ENCODE peak calls at places on chromosomes 12 and 14, in seven cellular contexts. One of them, this sample, is unnamed.
A peak's percentile ranks its signal among the peaks of the same experiment; 100 is the strongest.

GRCh38 chr12:113875681-113876080 is 90.4 kb downstream of the RBM19 start:
- DNase-seq in skeletal muscle cell: peak; percentile 21
- DNase-seq in choroid plexus epithelial cell: peak; percentile 58
- DNase-seq in OCI-LY7: no peak
- DNase-seq in neural progenitor cell: no peak
- DNase-seq in psoas muscle: no peak
- DNase-seq in endodermal cell: no peak
- DNase-seq in this sample: no peak

GRCh38 chr12:11437966-11438365 is 42.6 kb upstream of the PRB2 start:
- DNase-seq in skeletal muscle cell: no peak
- DNase-seq in choroid plexus epithelial cell: no peak
- DNase-seq in OCI-LY7: no peak
- DNase-seq in neural progenitor cell: no peak
- DNase-seq in psoas muscle: no peak
- DNase-seq in endodermal cell: no peak
- DNase-seq in this sample: no peak

GRCh38 chr14:23351681-23352505 is 794 bp downstream of the SLC22A17 start:
- DNase-seq in skeletal muscle cell: no peak
- DNase-seq in choroid plexus epithelial cell: no peak
- DNase-seq in OCI-LY7: no peak
- DNase-seq in neural progenitor cell: peak; percentile 74
- DNase-seq in psoas muscle: no peak
- DNase-seq in endodermal cell: peak; percentile 76
- DNase-seq in this sample: no peak

GRCh38 chr12:51827925-51828818 is 20.3 kb downstream of the FIGNL2 start:
- DNase-seq in skeletal muscle cell: no peak
- DNase-seq in choroid plexus epithelial cell: peak; percentile 31
- DNase-seq in OCI-LY7: no peak
- DNase-seq in neural progenitor cell: no peak
- DNase-seq in psoas muscle: no peak
- DNase-seq in endodermal cell: no peak
- DNase-seq in this sample: no peak

GRCh38 chr12:51953925-51954324 is 2.4 kb downstream of the ACVR1B start:
- DNase-seq in skeletal muscle cell: no peak
- DNase-seq in choroid plexus epithelial cell: no peak
- DNase-seq in OCI-LY7: no peak
- DNase-seq in neural progenitor cell: no peak
- DNase-seq in psoas muscle: no peak
- DNase-seq in endodermal cell: peak; percentile 36
- DNase-seq in this sample: no peak

GRCh38 chr12:110995016-110995415 is 74.6 kb upstream of the MYL2 start:
- DNase-seq in skeletal muscle cell: no peak
- DNase-seq in choroid plexus epithelial cell: no peak
- DNase-seq in OCI-LY7: no peak
- DNase-seq in neural progenitor cell: no peak
- DNase-seq in psoas muscle: no peak
- DNase-seq in endodermal cell: no peak
- DNase-seq in this sample: no peak

GRCh38 chr12:64175254-64175945 is 46.7 kb downstream of the KICS2 start:
- DNase-seq in skeletal muscle cell: no peak
- DNase-seq in choroid plexus epithelial cell: peak; percentile 63
- DNase-seq in OCI-LY7: no peak
- DNase-seq in neural progenitor cell: peak; percentile 39
- DNase-seq in psoas muscle: no peak
- DNase-seq in endodermal cell: no peak
- DNase-seq in this sample: no peak

GRCh38 chr12:120719496-120720233 is 6.0 kb upstream of the ACADS start:
- DNase-seq in skeletal muscle cell: no peak
- DNase-seq in choroid plexus epithelial cell: no peak
- DNase-seq in OCI-LY7: no peak
- DNase-seq in neural progenitor cell: no peak
- DNase-seq in psoas muscle: peak; percentile 27
- DNase-seq in endodermal cell: no peak
- DNase-seq in this sample: no peak

GRCh38 chr12:17110316-17110715 is 504.4 kb upstream of the LMO3 start:
- DNase-seq in skeletal muscle cell: no peak
- DNase-seq in choroid plexus epithelial cell: no peak
- DNase-seq in OCI-LY7: no peak
- DNase-seq in neural progenitor cell: no peak
- DNase-seq in psoas muscle: no peak
- DNase-seq in endodermal cell: no peak
- DNase-seq in this sample: no peak

GRCh38 chr12:99043319-99043914 is 398.3 kb downstream of the APAF1 start:
- DNase-seq in skeletal muscle cell: peak; percentile 1
- DNase-seq in choroid plexus epithelial cell: peak; percentile 81
- DNase-seq in OCI-LY7: peak; percentile 85
- DNase-seq in neural progenitor cell: peak; percentile 82
- DNase-seq in psoas muscle: peak; percentile 65
- DNase-seq in endodermal cell: peak; percentile 93
- DNase-seq in this sample: peak; percentile 50

GRCh38 chr12:111342376-111342775 is 26.5 kb downstream of the PHETA1 start:
- DNase-seq in skeletal muscle cell: no peak
- DNase-seq in choroid plexus epithelial cell: no peak
- DNase-seq in OCI-LY7: no peak
- DNase-seq in neural progenitor cell: no peak
- DNase-seq in psoas muscle: no peak
- DNase-seq in endodermal cell: no peak
- DNase-seq in this sample: no peak

GRCh38 chr12:25130741-25131188 is 64.2 kb downstream of the DNAI7 start:
- DNase-seq in skeletal muscle cell: no peak
- DNase-seq in choroid plexus epithelial cell: peak; percentile 72
- DNase-seq in OCI-LY7: peak; percentile 80
- DNase-seq in neural progenitor cell: peak; percentile 66
- DNase-seq in psoas muscle: no peak
- DNase-seq in endodermal cell: no peak
- DNase-seq in this sample: peak; percentile 57

GRCh38 chr12:94763461-94763860 is 113.1 kb upstream of the TMCC3 start:
- DNase-seq in skeletal muscle cell: no peak
- DNase-seq in choroid plexus epithelial cell: no peak
- DNase-seq in OCI-LY7: no peak
- DNase-seq in neural progenitor cell: no peak
- DNase-seq in psoas muscle: no peak
- DNase-seq in endodermal cell: no peak
- DNase-seq in this sample: no peak

GRCh38 chr12:104377507-104377812 is 73.9 kb downstream of the EID3 start:
- DNase-seq in skeletal muscle cell: no peak
- DNase-seq in choroid plexus epithelial cell: no peak
- DNase-seq in OCI-LY7: no peak
- DNase-seq in neural progenitor cell: no peak
- DNase-seq in psoas muscle: no peak
- DNase-seq in endodermal cell: no peak
- DNase-seq in this sample: no peak

GRCh38 chr14:51368721-51369163 is 128.7 kb downstream of the TMX1 start:
- DNase-seq in skeletal muscle cell: peak; percentile 91
- DNase-seq in choroid plexus epithelial cell: peak; percentile 96
- DNase-seq in OCI-LY7: no peak
- DNase-seq in neural progenitor cell: no peak
- DNase-seq in psoas muscle: no peak
- DNase-seq in endodermal cell: no peak
- DNase-seq in this sample: no peak

GRCh38 chr12:124869011-124869665 is 5.5 kb upstream of the SCARB1 start:
- DNase-seq in skeletal muscle cell: no peak
- DNase-seq in choroid plexus epithelial cell: peak; percentile 45
- DNase-seq in OCI-LY7: no peak
- DNase-seq in neural progenitor cell: peak; percentile 54
- DNase-seq in psoas muscle: no peak
- DNase-seq in endodermal cell: peak; percentile 91
- DNase-seq in this sample: no peak

GRCh38 chr14:33679461-33680225 is 271.2 kb downstream of the EGLN3 start:
- DNase-seq in skeletal muscle cell: peak; percentile 54
- DNase-seq in choroid plexus epithelial cell: peak; percentile 38
- DNase-seq in OCI-LY7: no peak
- DNase-seq in neural progenitor cell: no peak
- DNase-seq in psoas muscle: no peak
- DNase-seq in endodermal cell: no peak
- DNase-seq in this sample: peak; percentile 86

GRCh38 chr14:59199614-59200013 is 11.1 kb downstream of the DAAM1 start:
- DNase-seq in skeletal muscle cell: no peak
- DNase-seq in choroid plexus epithelial cell: peak; percentile 39
- DNase-seq in OCI-LY7: no peak
- DNase-seq in neural progenitor cell: no peak
- DNase-seq in psoas muscle: no peak
- DNase-seq in endodermal cell: no peak
- DNase-seq in this sample: no peak

GRCh38 chr12:106715582-106715981 is 58.9 kb upstream of the RIC8B start:
- DNase-seq in skeletal muscle cell: no peak
- DNase-seq in choroid plexus epithelial cell: no peak
- DNase-seq in OCI-LY7: no peak
- DNase-seq in neural progenitor cell: no peak
- DNase-seq in psoas muscle: no peak
- DNase-seq in endodermal cell: no peak
- DNase-seq in this sample: no peak

GRCh38 chr12:69935651-69936100 is 110.6 kb downstream of the MYRFL start:
- DNase-seq in skeletal muscle cell: no peak
- DNase-seq in choroid plexus epithelial cell: no peak
- DNase-seq in OCI-LY7: no peak
- DNase-seq in neural progenitor cell: no peak
- DNase-seq in psoas muscle: no peak
- DNase-seq in endodermal cell: peak; percentile 70
- DNase-seq in this sample: no peak

GRCh38 chr14:55350461-55350860 is 61.2 kb downstream of the ATG14 start:
- DNase-seq in skeletal muscle cell: no peak
- DNase-seq in choroid plexus epithelial cell: no peak
- DNase-seq in OCI-LY7: no peak
- DNase-seq in neural progenitor cell: no peak
- DNase-seq in psoas muscle: no peak
- DNase-seq in endodermal cell: no peak
- DNase-seq in this sample: no peak

GRCh38 chr14:49598479-49599301 is at the start of gene LRR1:
- DNase-seq in skeletal muscle cell: peak; percentile 59
- DNase-seq in choroid plexus epithelial cell: peak; percentile 88
- DNase-seq in OCI-LY7: peak; percentile 88
- DNase-seq in neural progenitor cell: peak; percentile 86
- DNase-seq in psoas muscle: peak; percentile 93
- DNase-seq in endodermal cell: peak; percentile 95
- DNase-seq in this sample: peak; percentile 54

GRCh38 chr14:105473033-105473676 is 1.5 kb upstream of the CRIP2 start:
- DNase-seq in skeletal muscle cell: no peak
- DNase-seq in choroid plexus epithelial cell: no peak
- DNase-seq in OCI-LY7: no peak
- DNase-seq in neural progenitor cell: no peak
- DNase-seq in psoas muscle: no peak
- DNase-seq in endodermal cell: no peak
- DNase-seq in this sample: no peak
- H3K4me3 ChIP-seq in skeletal muscle cell: no peak overlapping the region
- H3K4me3 ChIP-seq in choroid plexus epithelial cell: no peak overlapping the region
- H3K4me3 ChIP-seq in OCI-LY7: no peak overlapping the region
- H3K4me3 ChIP-seq in neural progenitor cell: peak overlapping the region; percentile 78
- H3K4me3 ChIP-seq in psoas muscle: peak overlapping the region; percentile 70
- H3K4me3 ChIP-seq in endodermal cell: no peak overlapping the region
- H3K4me3 ChIP-seq in this sample: no peak overlapping the region

GRCh38 chr12:56836800-56837663 is 73.9 kb downstream of the HSD17B6 start:
- DNase-seq in skeletal muscle cell: peak; percentile 40
- DNase-seq in choroid plexus epithelial cell: peak; percentile 74
- DNase-seq in OCI-LY7: peak; percentile 23
- DNase-seq in neural progenitor cell: no peak
- DNase-seq in psoas muscle: no peak
- DNase-seq in endodermal cell: no peak
- DNase-seq in this sample: no peak
- H3K4me3 ChIP-seq in skeletal muscle cell: no peak overlapping the region
- H3K4me3 ChIP-seq in choroid plexus epithelial cell: no peak overlapping the region
- H3K4me3 ChIP-seq in OCI-LY7: no peak overlapping the region
- H3K4me3 ChIP-seq in neural progenitor cell: no peak overlapping the region
- H3K4me3 ChIP-seq in psoas muscle: no peak overlapping the region
- H3K4me3 ChIP-seq in endodermal cell: no peak overlapping the region
- H3K4me3 ChIP-seq in this sample: no peak overlapping the region

DNA sequence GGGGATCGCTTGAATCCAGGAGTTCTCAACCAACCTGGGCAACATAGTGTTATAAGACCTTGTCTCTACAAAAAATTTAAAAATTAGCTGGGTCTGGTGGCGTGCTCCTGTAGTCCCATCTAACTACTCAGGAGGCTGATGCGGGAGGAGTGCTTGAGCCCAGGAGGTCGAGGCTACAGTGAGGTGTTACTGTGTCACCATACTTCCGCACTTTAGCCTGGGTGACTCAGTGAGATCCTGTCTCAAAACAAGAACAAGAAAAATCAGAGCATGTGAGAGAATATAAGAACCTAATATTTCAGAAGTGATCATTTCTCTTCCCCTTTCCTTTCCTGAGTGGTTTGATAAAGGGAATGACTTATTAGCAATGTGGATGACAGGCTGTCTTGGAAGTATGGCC is 9.5 kb downstream of the TRAF3 start:
- DNase-seq in skeletal muscle cell: no peak
- DNase-seq in choroid plexus epithelial cell: peak; percentile 38
- DNase-seq in OCI-LY7: no peak
- DNase-seq in neural progenitor cell: no peak
- DNase-seq in psoas muscle: no peak
- DNase-seq in endodermal cell: no peak
- DNase-seq in this sample: no peak
- H3K4me3 ChIP-seq in skeletal muscle cell: no peak overlapping the region
- H3K4me3 ChIP-seq in choroid plexus epithelial cell: no peak overlapping the region
- H3K4me3 ChIP-seq in OCI-LY7: no peak overlapping the region
- H3K4me3 ChIP-seq in neural progenitor cell: no peak overlapping the region
- H3K4me3 ChIP-seq in psoas muscle: no peak overlapping the region
- H3K4me3 ChIP-seq in endodermal cell: no peak overlapping the region
- H3K4me3 ChIP-seq in this sample: no peak overlapping the region

GRCh38 chr12:77062846-77063461 is 2.4 kb downstream of the E2F7 start:
- DNase-seq in skeletal muscle cell: no peak
- DNase-seq in choroid plexus epithelial cell: peak; percentile 81
- DNase-seq in OCI-LY7: no peak
- DNase-seq in neural progenitor cell: no peak
- DNase-seq in psoas muscle: no peak
- DNase-seq in endodermal cell: no peak
- DNase-seq in this sample: no peak
- H3K4me3 ChIP-seq in skeletal muscle cell: no peak overlapping the region
- H3K4me3 ChIP-seq in choroid plexus epithelial cell: peak overlapping the region; percentile 57
- H3K4me3 ChIP-seq in OCI-LY7: peak overlapping the region; percentile 95
- H3K4me3 ChIP-seq in neural progenitor cell: peak overlapping the region; percentile 90
- H3K4me3 ChIP-seq in psoas muscle: peak overlapping the region; percentile 6
- H3K4me3 ChIP-seq in endodermal cell: no peak overlapping the region
- H3K4me3 ChIP-seq in this sample: no peak overlapping the region

DNA sequence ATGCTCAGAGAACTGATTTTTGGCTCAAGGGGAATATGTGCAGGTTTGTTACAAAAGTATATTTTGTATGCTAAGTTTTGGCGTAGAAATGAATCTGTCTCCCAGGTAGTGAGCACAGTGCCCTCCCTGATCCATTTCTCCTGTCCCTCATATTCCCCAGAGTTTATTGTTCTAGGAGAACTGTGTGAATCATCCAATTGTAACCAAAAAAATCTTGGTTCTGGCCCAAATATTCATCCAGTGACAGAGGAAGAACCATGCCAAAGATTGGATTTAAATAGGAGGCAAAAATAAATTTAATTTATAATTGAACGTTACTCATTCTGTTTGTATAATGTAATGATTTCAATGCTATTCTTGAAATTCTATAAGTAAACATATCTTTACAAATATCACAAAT is 4.8 kb downstream of the CATSPERB start:
- DNase-seq in skeletal muscle cell: no peak
- DNase-seq in choroid plexus epithelial cell: no peak
- DNase-seq in OCI-LY7: no peak
- DNase-seq in neural progenitor cell: no peak
- DNase-seq in psoas muscle: no peak
- DNase-seq in endodermal cell: no peak
- DNase-seq in this sample: no peak
- H3K4me3 ChIP-seq in skeletal muscle cell: no peak overlapping the region
- H3K4me3 ChIP-seq in choroid plexus epithelial cell: no peak overlapping the region
- H3K4me3 ChIP-seq in OCI-LY7: no peak overlapping the region
- H3K4me3 ChIP-seq in neural progenitor cell: no peak overlapping the region
- H3K4me3 ChIP-seq in psoas muscle: no peak overlapping the region
- H3K4me3 ChIP-seq in endodermal cell: no peak overlapping the region
- H3K4me3 ChIP-seq in this sample: no peak overlapping the region

This sample was measured in HAP-1.